ENCODE peak calls at places on chromosomes 3 and 15, in six cellular contexts. L is colonic mucosa, P is heart left ventricle, U is sigmoid colon, K is fibroblast of the aortic adventitia, F is MM.1S. C is an unnamed sample.

GRCh38 chr15:69164807-69165636 is 4.6 kb downstream of the GLCE start:
- DNase-seq in U (no peak), P (no peak), K (peak; percentile 45), F (no peak), L (no peak), C (peak; percentile 41)

GRCh38 chr3:45109736-45110135 is 36.4 kb downstream of the CDCP1 start:
- DNase-seq in K (no peak), L (no peak), P (no peak), F (no peak), U (no peak), C (no peak)

GRCh38 chr3:23991236-23992050 is 46.4 kb downstream of the NR1D2 start:
- DNase-seq in P (no peak), F (no peak), U (no peak), K (peak; percentile 40), L (no peak), C (no peak)

GRCh38 chr3:69871868-69872267 is 127.7 kb upstream of the SAMMSON start:
- DNase-seq in K (no peak), U (no peak), L (no peak), P (no peak), F (no peak), C (no peak)

GRCh38 chr15:60966316-60966715 is 262.8 kb downstream of the RORA start:
- DNase-seq in K (peak; percentile 39), U (no peak), F (no peak), L (no peak), P (no peak), C (no peak)

GRCh38 chr15:31498756-31499155 is 172.1 kb downstream of the KLF13 start:
- DNase-seq in U (no peak), P (no peak), L (no peak), K (no peak), F (no peak), C (no peak)

GRCh38 chr15:40930430-40931299 is 1.5 kb downstream of the DLL4 start:
- DNase-seq in L (peak; percentile 81), U (no peak), F (no peak), P (peak; percentile 80), K (peak; percentile 16), C (no peak)

GRCh38 chr3:43729707-43730399 is 39.1 kb downstream of the ABHD5 start:
- DNase-seq in F (no peak), L (peak; percentile 82), K (no peak), P (no peak), U (no peak), C (no peak)

GRCh38 chr3:124078978-124079911 is 87.3 kb upstream of the ROPN1 start:
- DNase-seq in F (peak; percentile 43), L (peak; percentile 45), U (no peak), K (peak; percentile 59), P (no peak), C (no peak)

GRCh38 chr15:99447497-99448371 is 118.0 kb upstream of the MEF2A start:
- DNase-seq in P (no peak), L (peak; percentile 10), U (peak; percentile 53), K (no peak), F (no peak), C (peak; percentile 41)

GRCh38 chr3:134799393-134799792 is 4.3 kb downstream of the EPHB1 start:
- DNase-seq in U (no peak), L (no peak), K (peak; percentile 51), P (no peak), F (no peak), C (no peak)

GRCh38 chr3:112376996-112377395 is 44.0 kb downstream of the CD200 start:
- DNase-seq in F (no peak), L (no peak), K (peak; percentile 99), P (no peak), U (no peak), C (peak; percentile 49)

GRCh38 chr15:75460646-75461045 is 9.2 kb upstream of the SIN3A start:
- DNase-seq in U (no peak), L (peak; percentile 44), F (no peak), P (no peak), K (no peak), C (no peak)

GRCh38 chr3:194950906-194951628 is 265.4 kb downstream of the FAM43A start:
- DNase-seq in P (no peak), U (no peak), L (no peak), F (no peak), K (no peak), C (no peak)

GRCh38 chr3:169658311-169658931 is 5.1 kb downstream of the MECOM start:
- DNase-seq in F (no peak), K (peak; percentile 61), L (no peak), U (no peak), P (peak; percentile 58), C (no peak)

GRCh38 chr3:105953831-105954230 is 85.0 kb upstream of the CBLB start:
- DNase-seq in P (no peak), K (no peak), U (no peak), L (no peak), F (no peak), C (no peak)

GRCh38 chr15:98954411-98954810 is 53.2 kb downstream of the PGPEP1L start:
- DNase-seq in K (peak; percentile 63), U (peak; percentile 96), F (no peak), L (peak; percentile 33), P (peak; percentile 76), C (peak; percentile 25)

GRCh38 chr3:45666729-45667440 is 22.3 kb upstream of the SACM1L start:
- DNase-seq in P (peak; percentile 76), K (peak; percentile 76), L (no peak), U (no peak), F (no peak), C (no peak)

GRCh38 chr3:195559723-195560409 is 16.7 kb upstream of the PPP1R2 start:
- DNase-seq in F (no peak), U (no peak), P (no peak), L (no peak), K (no peak), C (no peak)

DNA sequence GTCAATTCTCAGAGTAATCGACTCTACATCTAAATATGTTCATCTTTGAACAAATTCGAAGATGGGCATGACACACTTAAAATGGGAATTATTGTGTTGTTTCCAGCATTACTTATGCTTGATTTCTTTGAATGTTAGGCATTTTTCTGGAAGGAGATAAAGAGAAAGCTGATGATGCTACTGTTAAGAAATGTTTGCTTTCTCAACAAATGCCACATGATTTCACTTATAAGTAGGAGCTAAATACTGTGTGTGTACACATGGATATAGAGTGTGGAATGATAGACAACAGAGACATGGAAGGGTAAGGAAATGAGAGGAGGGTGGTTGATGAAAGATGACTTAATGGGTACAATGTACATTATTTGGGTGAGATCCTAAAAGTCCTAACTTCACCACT is 400.9 kb downstream of the TBL1XR1 start:
- DNase-seq in U (no peak), L (no peak), K (no peak), P (no peak), F (no peak), C (peak; percentile 1)
- H3K4me3 ChIP-seq in U (no peak overlapping the region), L (no peak overlapping the region), K (no peak overlapping the region), P (no peak overlapping the region), F (no peak overlapping the region), C (no peak overlapping the region)

DNA sequence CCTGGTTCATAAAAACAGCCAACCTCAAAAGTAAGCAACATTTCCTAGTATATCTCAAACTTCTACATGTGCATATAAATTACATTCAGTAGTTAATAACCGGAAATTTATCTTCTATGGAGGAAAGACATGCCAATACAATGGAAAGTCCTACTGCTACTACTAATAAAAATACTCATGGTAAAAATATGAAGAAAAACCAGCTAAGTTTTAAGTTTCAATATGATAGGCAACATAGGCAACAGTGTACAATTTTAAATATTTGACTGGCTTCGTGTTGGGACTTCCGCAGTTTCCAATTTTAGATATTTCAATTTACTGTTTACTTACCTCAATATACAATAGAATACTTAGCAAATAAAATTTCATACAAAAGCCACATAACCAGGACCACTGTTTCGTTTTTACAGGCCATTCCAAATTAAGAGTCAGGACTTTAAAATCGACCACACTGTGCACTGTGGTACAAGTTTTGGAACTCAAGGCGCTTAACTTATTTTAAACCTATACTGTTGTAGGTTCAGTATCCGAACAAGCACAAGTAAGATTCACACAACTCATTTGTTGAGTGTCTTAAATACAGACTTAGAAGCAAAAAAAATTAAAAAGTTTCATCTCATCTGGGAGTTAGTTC is 2.9 kb downstream of the NAA50 start:
- DNase-seq in K (no peak), L (no peak), F (peak; percentile 78), P (no peak), U (no peak), C (no peak)
- H3K4me3 ChIP-seq in K (peak overlapping the region; percentile 99), L (no peak overlapping the region), F (peak overlapping the region; percentile 96), P (no peak overlapping the region), U (no peak overlapping the region), C (no peak overlapping the region)

GRCh38 chr3:13880811-13881156 is 913 bp upstream of the WNT7A start:
- DNase-seq in P (no peak), U (peak; percentile 46), K (no peak), F (no peak), L (no peak), C (no peak)
- H3K4me3 ChIP-seq in P (no peak overlapping the region), U (no peak overlapping the region), K (no peak overlapping the region), F (no peak overlapping the region), L (no peak overlapping the region), C (no peak overlapping the region)

DNA sequence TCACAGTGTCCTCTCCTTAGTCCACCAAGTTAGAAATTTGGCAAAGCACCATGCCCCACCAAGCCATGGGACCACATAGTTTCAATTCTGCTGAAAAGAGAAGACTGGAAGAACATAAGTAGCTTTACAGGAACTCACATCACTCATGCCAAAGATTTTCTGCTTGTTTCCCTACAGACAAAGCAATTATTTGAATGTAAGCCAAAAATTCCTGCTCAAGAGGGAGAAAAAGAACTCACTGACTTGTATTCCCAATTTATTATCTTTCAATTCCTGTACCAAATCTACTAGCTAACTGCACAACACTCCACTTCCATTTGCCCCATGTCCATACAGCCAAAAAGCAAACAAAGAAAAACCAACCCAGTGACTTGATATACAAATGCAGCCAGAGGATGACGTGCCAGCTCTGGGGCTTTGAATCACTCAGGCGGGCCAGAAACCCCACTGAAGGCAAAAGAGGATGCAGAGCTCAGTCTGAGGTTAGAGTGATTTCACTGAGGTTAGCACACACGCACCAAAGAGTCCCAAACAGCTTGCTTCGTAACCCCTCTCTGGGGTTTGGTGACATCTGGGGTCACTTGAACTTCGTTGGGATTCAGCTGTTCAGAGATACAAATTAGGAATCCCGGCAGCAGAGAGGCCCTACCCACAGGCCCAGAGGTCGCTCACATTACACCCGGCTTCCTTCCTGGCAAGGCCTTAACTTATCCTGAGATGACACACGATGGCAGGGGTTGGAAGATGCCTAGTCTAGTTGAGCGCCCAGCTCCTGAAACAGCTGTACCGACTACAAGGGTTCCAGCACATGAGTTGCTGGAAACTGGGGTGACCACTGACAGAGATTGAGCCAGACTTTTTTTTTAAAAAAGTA is 1.7 kb downstream of the RFTN1 start:
- DNase-seq in K (peak; percentile 88), L (peak; percentile 47), F (no peak), U (peak; percentile 73), P (no peak), C (peak; percentile 86)
- H3K4me3 ChIP-seq in K (peak overlapping the region; percentile 69), L (peak overlapping the region; percentile 52), F (no peak overlapping the region), U (peak overlapping the region; percentile 39), P (peak overlapping the region; percentile 65), C (peak overlapping the region; percentile 83)